ENCODE peak calls at places on chromosomes 7 and 10, in five cellular contexts. One of them, this sample, is unnamed.

GRCh38 chr7:105346138-105346537 is 42.6 kb downstream of the SRPK2 start:
- DNase-seq in upper lobe of right lung: no peak
- DNase-seq in gastrocnemius medialis: no peak
- DNase-seq in right atrium auricular region: no peak
- DNase-seq in cardiac muscle cell: peak; percentile 38
- DNase-seq in this sample: no peak

GRCh38 chr7:23294549-23295400 is 4.4 kb upstream of the MALSU1 start:
- DNase-seq in right atrium auricular region: no peak
- DNase-seq in upper lobe of right lung: no peak
- DNase-seq in cardiac muscle cell: no peak
- DNase-seq in gastrocnemius medialis: no peak
- DNase-seq in this sample: no peak

GRCh38 chr10:82150123-82150900 is 275.3 kb downstream of the NRG3 start:
- DNase-seq in gastrocnemius medialis: no peak
- DNase-seq in cardiac muscle cell: peak; percentile 69
- DNase-seq in upper lobe of right lung: peak; percentile 72
- DNase-seq in right atrium auricular region: no peak
- DNase-seq in this sample: no peak

GRCh38 chr7:99624487-99624886 is 7.7 kb downstream of the ZSCAN25 start:
- DNase-seq in gastrocnemius medialis: no peak
- DNase-seq in cardiac muscle cell: no peak
- DNase-seq in right atrium auricular region: peak; percentile 28
- DNase-seq in upper lobe of right lung: no peak
- DNase-seq in this sample: peak; percentile 45

GRCh38 chr7:106813705-106814305 is 51.3 kb upstream of the PIK3CG start:
- DNase-seq in right atrium auricular region: no peak
- DNase-seq in cardiac muscle cell: no peak
- DNase-seq in gastrocnemius medialis: no peak
- DNase-seq in upper lobe of right lung: no peak
- DNase-seq in this sample: no peak

GRCh38 chr10:10579709-10580108 is 438.0 kb upstream of the CELF2 start:
- DNase-seq in right atrium auricular region: no peak
- DNase-seq in gastrocnemius medialis: no peak
- DNase-seq in cardiac muscle cell: no peak
- DNase-seq in upper lobe of right lung: no peak
- DNase-seq in this sample: no peak

GRCh38 chr7:155629171-155629570 is 15.3 kb upstream of the RBM33 start:
- DNase-seq in upper lobe of right lung: no peak
- DNase-seq in cardiac muscle cell: no peak
- DNase-seq in gastrocnemius medialis: no peak
- DNase-seq in right atrium auricular region: no peak
- DNase-seq in this sample: no peak

GRCh38 chr10:72076756-72077155 is 11.6 kb downstream of the SPOCK2 start:
- DNase-seq in right atrium auricular region: no peak
- DNase-seq in cardiac muscle cell: no peak
- DNase-seq in gastrocnemius medialis: no peak
- DNase-seq in upper lobe of right lung: peak; percentile 22
- DNase-seq in this sample: no peak

GRCh38 chr7:147298611-147299043 is 1182.0 kb downstream of the CNTNAP2 start:
- DNase-seq in right atrium auricular region: no peak
- DNase-seq in gastrocnemius medialis: no peak
- DNase-seq in upper lobe of right lung: no peak
- DNase-seq in cardiac muscle cell: no peak
- DNase-seq in this sample: no peak

GRCh38 chr7:48421357-48421756 is 250.1 kb downstream of the ABCA13 start:
- DNase-seq in right atrium auricular region: no peak
- DNase-seq in cardiac muscle cell: no peak
- DNase-seq in upper lobe of right lung: no peak
- DNase-seq in gastrocnemius medialis: no peak
- DNase-seq in this sample: no peak

GRCh38 chr7:21947056-21947455 is 1.4 kb upstream of the CDCA7L start:
- DNase-seq in upper lobe of right lung: no peak
- DNase-seq in cardiac muscle cell: no peak
- DNase-seq in gastrocnemius medialis: no peak
- DNase-seq in right atrium auricular region: no peak
- DNase-seq in this sample: no peak

GRCh38 chr7:21944616-21945373 is 904 bp downstream of the CDCA7L start:
- DNase-seq in upper lobe of right lung: peak; percentile 90
- DNase-seq in right atrium auricular region: no peak
- DNase-seq in gastrocnemius medialis: no peak
- DNase-seq in cardiac muscle cell: peak; percentile 47
- DNase-seq in this sample: no peak

GRCh38 chr7:21948364-21948763 is 2.7 kb upstream of the CDCA7L start:
- DNase-seq in right atrium auricular region: no peak
- DNase-seq in cardiac muscle cell: no peak
- DNase-seq in upper lobe of right lung: no peak
- DNase-seq in gastrocnemius medialis: no peak
- DNase-seq in this sample: no peak

GRCh38 chr7:21945374-21946227 is at the start of gene CDCA7L:
- DNase-seq in upper lobe of right lung: peak; percentile 92
- DNase-seq in right atrium auricular region: peak; percentile 63
- DNase-seq in gastrocnemius medialis: no peak
- DNase-seq in cardiac muscle cell: peak; percentile 88
- DNase-seq in this sample: no peak

GRCh38 chr7:21946228-21946709 is 570 bp upstream of the CDCA7L start:
- DNase-seq in upper lobe of right lung: no peak
- DNase-seq in gastrocnemius medialis: no peak
- DNase-seq in right atrium auricular region: no peak
- DNase-seq in cardiac muscle cell: no peak
- DNase-seq in this sample: no peak
- H3K27ac ChIP-seq in upper lobe of right lung: peak overlapping the region; percentile 78
- H3K27ac ChIP-seq in gastrocnemius medialis: peak overlapping the region; percentile 62
- H3K27ac ChIP-seq in right atrium auricular region: peak overlapping the region; percentile 88
- H3K27ac ChIP-seq in cardiac muscle cell: no peak overlapping the region
- H3K27ac ChIP-seq in this sample: no peak overlapping the region

DNA sequence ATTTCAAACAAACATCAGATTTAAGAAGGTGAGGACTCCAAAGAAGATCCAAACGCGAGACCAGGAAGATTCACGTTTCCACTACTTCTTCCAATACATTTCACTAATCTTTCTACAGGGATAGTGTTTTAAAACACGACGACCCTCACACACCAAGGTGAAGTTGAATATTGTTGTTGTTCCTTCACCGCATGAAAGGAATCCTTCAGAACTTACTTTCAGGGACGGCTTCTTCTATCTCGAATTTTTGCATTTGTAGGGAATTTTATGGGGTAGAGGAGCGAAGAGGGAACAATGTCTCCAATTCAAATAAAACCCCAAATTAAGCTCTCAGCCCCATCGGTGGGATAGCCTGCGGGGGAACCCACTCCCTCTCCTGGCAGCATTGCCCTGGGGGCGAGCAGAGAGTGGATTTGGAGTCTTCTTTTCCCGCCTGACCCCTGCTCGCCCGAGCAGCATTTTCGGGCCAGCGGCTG is 1.5 kb upstream of the GATA3 start:
- DNase-seq in gastrocnemius medialis: no peak
- DNase-seq in upper lobe of right lung: no peak
- DNase-seq in cardiac muscle cell: no peak
- DNase-seq in right atrium auricular region: no peak
- DNase-seq in this sample: no peak
- H3K4me3 ChIP-seq in gastrocnemius medialis: peak overlapping the region; percentile 57
- H3K4me3 ChIP-seq in upper lobe of right lung: peak overlapping the region; percentile 55
- H3K4me3 ChIP-seq in cardiac muscle cell: no peak overlapping the region
- H3K4me3 ChIP-seq in right atrium auricular region: peak overlapping the region; percentile 56
- H3K4me3 ChIP-seq in this sample: peak overlapping the region; percentile 74

DNA sequence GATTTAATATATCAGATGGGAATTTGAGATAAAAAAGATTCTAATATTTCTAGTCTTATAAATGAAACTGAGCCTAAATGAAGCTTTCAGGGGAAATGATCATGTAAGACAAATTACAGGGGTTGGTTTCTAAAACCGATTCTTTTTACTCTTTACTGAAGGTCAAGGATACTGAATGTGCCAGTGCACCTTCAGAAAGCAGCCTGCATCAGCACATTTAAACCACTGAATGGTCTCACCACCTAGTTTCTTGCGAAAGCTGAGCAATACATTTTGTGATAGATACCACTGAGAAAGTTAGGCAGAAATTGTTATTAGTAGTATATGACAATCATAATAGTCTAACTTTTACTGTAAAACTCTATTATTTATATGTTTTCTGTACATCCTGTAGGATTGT is 180.7 kb downstream of the PCDH15 start:
- DNase-seq in upper lobe of right lung: no peak
- DNase-seq in gastrocnemius medialis: no peak
- DNase-seq in right atrium auricular region: no peak
- DNase-seq in cardiac muscle cell: no peak
- DNase-seq in this sample: no peak
- TF ChIP-seq CTCF in upper lobe of right lung: no peak
- TF ChIP-seq CTCF in gastrocnemius medialis: no peak
- TF ChIP-seq CTCF in right atrium auricular region: no peak
- TF ChIP-seq CTCF in cardiac muscle cell: no peak
- TF ChIP-seq CTCF in this sample: no peak

GRCh38 chr10:49441488-49442476 is 45.9 kb upstream of the DRGX start:
- DNase-seq in right atrium auricular region: no peak
- DNase-seq in upper lobe of right lung: no peak
- DNase-seq in gastrocnemius medialis: no peak
- DNase-seq in cardiac muscle cell: no peak
- DNase-seq in this sample: no peak

GRCh38 chr10:49446031-49446430 is 50.1 kb upstream of the DRGX start:
- DNase-seq in cardiac muscle cell: no peak
- DNase-seq in right atrium auricular region: no peak
- DNase-seq in gastrocnemius medialis: no peak
- DNase-seq in upper lobe of right lung: no peak
- DNase-seq in this sample: no peak

GRCh38 chr10:49444349-49444748 is 48.5 kb upstream of the DRGX start:
- DNase-seq in upper lobe of right lung: no peak
- DNase-seq in gastrocnemius medialis: no peak
- DNase-seq in right atrium auricular region: no peak
- DNase-seq in cardiac muscle cell: no peak
- DNase-seq in this sample: no peak

GRCh38 chr10:49442863-49443262 is 47.0 kb upstream of the DRGX start:
- DNase-seq in gastrocnemius medialis: no peak
- DNase-seq in right atrium auricular region: no peak
- DNase-seq in upper lobe of right lung: no peak
- DNase-seq in cardiac muscle cell: no peak
- DNase-seq in this sample: no peak
- H3K27ac ChIP-seq in gastrocnemius medialis: no peak overlapping the region
- H3K27ac ChIP-seq in right atrium auricular region: no peak overlapping the region
- H3K27ac ChIP-seq in upper lobe of right lung: no peak overlapping the region
- H3K27ac ChIP-seq in cardiac muscle cell: no peak overlapping the region
- H3K27ac ChIP-seq in this sample: no peak overlapping the region

DNA sequence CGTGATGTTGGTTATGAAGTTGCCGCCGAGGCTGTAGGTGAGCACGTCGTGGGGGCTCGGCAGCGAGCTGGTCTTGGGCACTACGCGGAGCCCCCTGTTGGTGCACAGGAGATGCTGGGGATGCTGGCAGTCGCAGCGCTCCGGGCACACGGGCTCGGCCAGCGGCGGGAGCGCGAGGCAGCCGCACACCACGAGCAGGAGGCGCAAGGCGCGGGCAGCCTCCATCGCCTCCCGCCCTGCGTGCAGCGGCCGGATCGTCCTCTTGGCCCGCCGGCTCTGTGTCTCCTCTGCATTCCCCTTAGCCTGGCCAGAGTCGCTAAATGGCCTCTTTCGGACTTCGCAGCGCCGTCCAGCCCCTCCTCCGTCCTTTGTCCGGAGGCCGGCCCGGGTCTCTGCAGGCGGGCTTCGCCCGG is 302 bp downstream of the TRIL start:
- DNase-seq in gastrocnemius medialis: no peak
- DNase-seq in upper lobe of right lung: no peak
- DNase-seq in cardiac muscle cell: peak; percentile 37
- DNase-seq in right atrium auricular region: no peak
- DNase-seq in this sample: no peak
- H3K4me3 ChIP-seq in gastrocnemius medialis: peak overlapping the region; percentile 69
- H3K4me3 ChIP-seq in upper lobe of right lung: peak overlapping the region; percentile 54
- H3K4me3 ChIP-seq in cardiac muscle cell: peak overlapping the region; percentile 32
- H3K4me3 ChIP-seq in right atrium auricular region: peak overlapping the region; percentile 65
- H3K4me3 ChIP-seq in this sample: peak overlapping the region; percentile 76

DNA sequence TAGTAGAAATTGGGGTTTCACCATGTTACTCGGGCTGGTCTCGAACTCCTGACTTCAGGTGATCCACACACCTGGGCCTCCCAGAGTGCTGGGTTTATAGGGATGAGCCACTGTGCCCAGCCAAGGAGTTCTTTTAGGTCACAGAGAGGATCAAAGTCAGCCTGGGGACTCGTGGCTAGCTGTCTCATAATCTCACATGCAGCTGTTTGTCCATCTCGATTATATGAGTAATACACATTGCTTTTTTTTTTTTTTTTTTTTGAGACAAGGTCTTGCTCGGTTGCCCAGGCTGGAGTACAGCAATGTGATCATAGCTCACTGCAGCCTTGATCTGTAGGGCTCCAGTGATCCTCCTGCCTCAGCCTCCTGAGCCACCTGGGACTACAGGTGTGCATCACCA is 2.2 kb downstream of the IFT22 start:
- DNase-seq in upper lobe of right lung: no peak
- DNase-seq in gastrocnemius medialis: no peak
- DNase-seq in cardiac muscle cell: no peak
- DNase-seq in right atrium auricular region: no peak
- DNase-seq in this sample: no peak
- TF ChIP-seq CTCF in upper lobe of right lung: no peak
- TF ChIP-seq CTCF in gastrocnemius medialis: no peak
- TF ChIP-seq CTCF in cardiac muscle cell: no peak
- TF ChIP-seq CTCF in right atrium auricular region: no peak
- TF ChIP-seq CTCF in this sample: no peak

GRCh38 chr10:104301907-104302690 is 33.1 kb downstream of the GSTO2 start:
- DNase-seq in right atrium auricular region: no peak
- DNase-seq in cardiac muscle cell: no peak
- DNase-seq in upper lobe of right lung: no peak
- DNase-seq in gastrocnemius medialis: no peak
- DNase-seq in this sample: no peak
- H3K27ac ChIP-seq in right atrium auricular region: peak overlapping the region; percentile 97
- H3K27ac ChIP-seq in cardiac muscle cell: no peak overlapping the region
- H3K27ac ChIP-seq in upper lobe of right lung: no peak overlapping the region
- H3K27ac ChIP-seq in gastrocnemius medialis: no peak overlapping the region
- H3K27ac ChIP-seq in this sample: peak overlapping the region; percentile 93

GRCh38 chr10:6579904-6580278 is at the start of gene PRKCQ:
- DNase-seq in cardiac muscle cell: peak; percentile 69
- DNase-seq in gastrocnemius medialis: no peak
- DNase-seq in upper lobe of right lung: no peak
- DNase-seq in right atrium auricular region: no peak
- DNase-seq in this sample: no peak

GRCh38 chr10:6580279-6581029 is 378 bp upstream of the PRKCQ start:
- DNase-seq in right atrium auricular region: no peak
- DNase-seq in cardiac muscle cell: peak; percentile 91
- DNase-seq in upper lobe of right lung: peak; percentile 92
- DNase-seq in gastrocnemius medialis: peak; percentile 65
- DNase-seq in this sample: no peak

GRCh38 chr10:6579193-6579903 is 728 bp downstream of the PRKCQ start:
- DNase-seq in cardiac muscle cell: no peak
- DNase-seq in gastrocnemius medialis: no peak
- DNase-seq in right atrium auricular region: no peak
- DNase-seq in upper lobe of right lung: no peak
- DNase-seq in this sample: no peak

GRCh38 chr10:6583447-6583846 is 3.4 kb upstream of the PRKCQ start:
- DNase-seq in right atrium auricular region: no peak
- DNase-seq in gastrocnemius medialis: no peak
- DNase-seq in cardiac muscle cell: no peak
- DNase-seq in upper lobe of right lung: no peak
- DNase-seq in this sample: no peak

GRCh38 chr10:6581750-6582697 is 1.9 kb upstream of the PRKCQ start:
- DNase-seq in gastrocnemius medialis: no peak
- DNase-seq in cardiac muscle cell: no peak
- DNase-seq in right atrium auricular region: no peak
- DNase-seq in upper lobe of right lung: no peak
- DNase-seq in this sample: no peak
- H3K4me3 ChIP-seq in gastrocnemius medialis: peak overlapping the region; percentile 73
- H3K4me3 ChIP-seq in cardiac muscle cell: no peak overlapping the region
- H3K4me3 ChIP-seq in right atrium auricular region: no peak overlapping the region
- H3K4me3 ChIP-seq in upper lobe of right lung: peak overlapping the region; percentile 67
- H3K4me3 ChIP-seq in this sample: no peak overlapping the region